ENCODE peak calls at places on chromosomes 7 and 10, in six cellular contexts. One of them, this sample, is unnamed.

GRCh38 chr7:101386558-101387199 is 24.0 kb downstream of the COL26A1 start:
- DNase-seq in RWPE1: no peak
- DNase-seq in pancreas: no peak
- DNase-seq in dorsolateral prefrontal cortex: peak
- DNase-seq in AG04450: no peak
- DNase-seq in thoracic aorta: no peak
- DNase-seq in this sample: no peak

GRCh38 chr7:116340201-116340847 is 130.0 kb downstream of the TES start:
- DNase-seq in AG04450: no peak
- DNase-seq in thoracic aorta: no peak
- DNase-seq in RWPE1: peak
- DNase-seq in dorsolateral prefrontal cortex: no peak
- DNase-seq in pancreas: no peak
- DNase-seq in this sample: no peak

GRCh38 chr10:123043409-123043925 is 34.7 kb downstream of the ACADSB start:
- DNase-seq in dorsolateral prefrontal cortex: peak
- DNase-seq in RWPE1: peak
- DNase-seq in AG04450: peak
- DNase-seq in pancreas: no peak
- DNase-seq in thoracic aorta: no peak
- DNase-seq in this sample: peak

GRCh38 chr7:99314504-99314903 is 11.2 kb upstream of the ARPC1A start:
- DNase-seq in pancreas: no peak
- DNase-seq in RWPE1: peak
- DNase-seq in thoracic aorta: no peak
- DNase-seq in dorsolateral prefrontal cortex: no peak
- DNase-seq in AG04450: no peak
- DNase-seq in this sample: no peak

GRCh38 chr7:136405931-136406777 is 429.0 kb upstream of the MTPN start:
- DNase-seq in AG04450: peak
- DNase-seq in RWPE1: peak
- DNase-seq in dorsolateral prefrontal cortex: no peak
- DNase-seq in pancreas: no peak
- DNase-seq in thoracic aorta: no peak
- DNase-seq in this sample: peak

GRCh38 chr7:142482899-142483658 is 225.2 kb upstream of the PRSS58 start:
- DNase-seq in dorsolateral prefrontal cortex: peak
- DNase-seq in pancreas: no peak
- DNase-seq in thoracic aorta: no peak
- DNase-seq in RWPE1: peak
- DNase-seq in AG04450: no peak
- DNase-seq in this sample: peak

GRCh38 chr10:119728172-119728800 is 2.4 kb downstream of the INPP5F start:
- DNase-seq in RWPE1: no peak
- DNase-seq in pancreas: no peak
- DNase-seq in AG04450: no peak
- DNase-seq in dorsolateral prefrontal cortex: no peak
- DNase-seq in thoracic aorta: no peak
- DNase-seq in this sample: no peak

GRCh38 chr10:48390005-48390871 is 83.8 kb downstream of the MAPK8 start:
- DNase-seq in RWPE1: no peak
- DNase-seq in pancreas: no peak
- DNase-seq in AG04450: no peak
- DNase-seq in thoracic aorta: no peak
- DNase-seq in dorsolateral prefrontal cortex: no peak
- DNase-seq in this sample: no peak

GRCh38 chr7:149885191-149886017 is 11.6 kb downstream of the ATP6V0E2 start:
- DNase-seq in dorsolateral prefrontal cortex: no peak
- DNase-seq in RWPE1: no peak
- DNase-seq in AG04450: no peak
- DNase-seq in pancreas: peak
- DNase-seq in thoracic aorta: no peak
- DNase-seq in this sample: no peak

GRCh38 chr10:3126249-3126648 is 46.3 kb downstream of the PITRM1 start:
- DNase-seq in thoracic aorta: no peak
- DNase-seq in pancreas: no peak
- DNase-seq in RWPE1: no peak
- DNase-seq in dorsolateral prefrontal cortex: no peak
- DNase-seq in AG04450: no peak
- DNase-seq in this sample: no peak

GRCh38 chr7:132142006-132142405 is 434.3 kb downstream of the PLXNA4 start:
- DNase-seq in AG04450: no peak
- DNase-seq in RWPE1: no peak
- DNase-seq in pancreas: no peak
- DNase-seq in thoracic aorta: no peak
- DNase-seq in dorsolateral prefrontal cortex: no peak
- DNase-seq in this sample: no peak

GRCh38 chr7:2760098-2760889 is 72.3 kb downstream of the AMZ1 start:
- DNase-seq in dorsolateral prefrontal cortex: no peak
- DNase-seq in pancreas: no peak
- DNase-seq in thoracic aorta: no peak
- DNase-seq in RWPE1: peak
- DNase-seq in AG04450: no peak
- DNase-seq in this sample: no peak

GRCh38 chr7:27237735-27238334 is 4.8 kb upstream of the EVX1 start:
- DNase-seq in RWPE1: peak
- DNase-seq in thoracic aorta: no peak
- DNase-seq in pancreas: no peak
- DNase-seq in dorsolateral prefrontal cortex: no peak
- DNase-seq in AG04450: no peak
- DNase-seq in this sample: no peak

GRCh38 chr7:131302876-131303707 is 24.6 kb upstream of the MKLN1 start:
- DNase-seq in RWPE1: peak
- DNase-seq in AG04450: no peak
- DNase-seq in thoracic aorta: no peak
- DNase-seq in pancreas: no peak
- DNase-seq in dorsolateral prefrontal cortex: peak
- DNase-seq in this sample: no peak

GRCh38 chr7:3229904-3230470 is 71.1 kb upstream of the SDK1 start:
- DNase-seq in dorsolateral prefrontal cortex: no peak
- DNase-seq in AG04450: no peak
- DNase-seq in pancreas: no peak
- DNase-seq in RWPE1: no peak
- DNase-seq in thoracic aorta: no peak
- DNase-seq in this sample: no peak

GRCh38 chr10:61992683-61993629 is 91.5 kb downstream of the ARID5B start:
- DNase-seq in pancreas: no peak
- DNase-seq in thoracic aorta: peak
- DNase-seq in dorsolateral prefrontal cortex: no peak
- DNase-seq in RWPE1: peak
- DNase-seq in AG04450: peak
- DNase-seq in this sample: no peak

GRCh38 chr7:37449621-37450020 is 957 bp upstream of the ELMO1 start:
- DNase-seq in dorsolateral prefrontal cortex: no peak
- DNase-seq in RWPE1: no peak
- DNase-seq in AG04450: no peak
- DNase-seq in pancreas: no peak
- DNase-seq in thoracic aorta: no peak
- DNase-seq in this sample: no peak

GRCh38 chr10:112886463-112886862 is 63.6 kb upstream of the TCF7L2 start:
- DNase-seq in AG04450: no peak
- DNase-seq in pancreas: no peak
- DNase-seq in dorsolateral prefrontal cortex: no peak
- DNase-seq in thoracic aorta: no peak
- DNase-seq in RWPE1: no peak
- DNase-seq in this sample: no peak

GRCh38 chr10:131469551-131469950 is 158.0 kb upstream of the TCERG1L start:
- DNase-seq in thoracic aorta: no peak
- DNase-seq in AG04450: no peak
- DNase-seq in RWPE1: no peak
- DNase-seq in pancreas: no peak
- DNase-seq in dorsolateral prefrontal cortex: no peak
- DNase-seq in this sample: no peak

GRCh38 chr7:157474685-157475084 is 137.9 kb downstream of the DNAJB6 start:
- DNase-seq in AG04450: no peak
- DNase-seq in dorsolateral prefrontal cortex: no peak
- DNase-seq in thoracic aorta: no peak
- DNase-seq in RWPE1: no peak
- DNase-seq in pancreas: no peak
- DNase-seq in this sample: no peak

GRCh38 chr7:35694161-35694783 is 663 bp downstream of the HERPUD2 start:
- DNase-seq in AG04450: no peak
- DNase-seq in thoracic aorta: no peak
- DNase-seq in dorsolateral prefrontal cortex: peak
- DNase-seq in RWPE1: no peak
- DNase-seq in pancreas: no peak
- DNase-seq in this sample: no peak

GRCh38 chr7:727104-727805 is at the start of gene PRKAR1B:
- DNase-seq in pancreas: peak
- DNase-seq in dorsolateral prefrontal cortex: no peak
- DNase-seq in RWPE1: peak
- DNase-seq in AG04450: no peak
- DNase-seq in thoracic aorta: no peak
- DNase-seq in this sample: no peak

GRCh38 chr7:724298-724697 is 2.2 kb upstream of the DNAAF5 start:
- DNase-seq in thoracic aorta: no peak
- DNase-seq in AG04450: no peak
- DNase-seq in dorsolateral prefrontal cortex: no peak
- DNase-seq in pancreas: peak
- DNase-seq in RWPE1: no peak
- DNase-seq in this sample: no peak

GRCh38 chr7:726084-726853 is at the start of gene DNAAF5:
- DNase-seq in AG04450: peak
- DNase-seq in pancreas: peak
- DNase-seq in RWPE1: peak
- DNase-seq in dorsolateral prefrontal cortex: peak
- DNase-seq in thoracic aorta: peak
- DNase-seq in this sample: peak

GRCh38 chr7:726854-727103 is 280 bp downstream of the DNAAF5 start:
- DNase-seq in AG04450: no peak
- DNase-seq in thoracic aorta: no peak
- DNase-seq in pancreas: no peak
- DNase-seq in dorsolateral prefrontal cortex: no peak
- DNase-seq in RWPE1: no peak
- DNase-seq in this sample: no peak

GRCh38 chr7:725223-726005 is 1.1 kb upstream of the DNAAF5 start:
- DNase-seq in RWPE1: no peak
- DNase-seq in thoracic aorta: no peak
- DNase-seq in pancreas: no peak
- DNase-seq in dorsolateral prefrontal cortex: no peak
- DNase-seq in AG04450: no peak
- DNase-seq in this sample: no peak
- H3K27ac ChIP-seq in RWPE1: peak
- H3K27ac ChIP-seq in thoracic aorta: no peak
- H3K27ac ChIP-seq in pancreas: no peak
- H3K27ac ChIP-seq in dorsolateral prefrontal cortex: no peak
- H3K27ac ChIP-seq in AG04450: peak
- H3K27ac ChIP-seq in this sample: no peak

GRCh38 chr7:4681218-4681851 is 760 bp upstream of the FOXK1 start:
- DNase-seq in AG04450: no peak
- DNase-seq in RWPE1: no peak
- DNase-seq in dorsolateral prefrontal cortex: no peak
- DNase-seq in thoracic aorta: no peak
- DNase-seq in pancreas: no peak
- DNase-seq in this sample: no peak
- H3K27ac ChIP-seq in AG04450: no peak
- H3K27ac ChIP-seq in RWPE1: peak
- H3K27ac ChIP-seq in dorsolateral prefrontal cortex: peak
- H3K27ac ChIP-seq in thoracic aorta: peak
- H3K27ac ChIP-seq in pancreas: no peak
- H3K27ac ChIP-seq in this sample: no peak

GRCh38 chr10:71975891-71976725 is 11.9 kb downstream of the CHST3 start:
- DNase-seq in thoracic aorta: no peak
- DNase-seq in AG04450: no peak
- DNase-seq in RWPE1: peak
- DNase-seq in pancreas: no peak
- DNase-seq in dorsolateral prefrontal cortex: no peak
- DNase-seq in this sample: no peak

GRCh38 chr10:71972746-71973695 is 8.8 kb downstream of the CHST3 start:
- DNase-seq in dorsolateral prefrontal cortex: no peak
- DNase-seq in pancreas: no peak
- DNase-seq in AG04450: no peak
- DNase-seq in thoracic aorta: no peak
- DNase-seq in RWPE1: no peak
- DNase-seq in this sample: no peak

GRCh38 chr10:71975087-71975890 is 11.1 kb downstream of the CHST3 start:
- DNase-seq in pancreas: peak
- DNase-seq in AG04450: no peak
- DNase-seq in RWPE1: no peak
- DNase-seq in dorsolateral prefrontal cortex: peak
- DNase-seq in thoracic aorta: peak
- DNase-seq in this sample: peak

GRCh38 chr10:71973777-71974488 is 9.7 kb downstream of the CHST3 start:
- DNase-seq in pancreas: no peak
- DNase-seq in AG04450: no peak
- DNase-seq in RWPE1: no peak
- DNase-seq in dorsolateral prefrontal cortex: no peak
- DNase-seq in thoracic aorta: no peak
- DNase-seq in this sample: no peak

DNA sequence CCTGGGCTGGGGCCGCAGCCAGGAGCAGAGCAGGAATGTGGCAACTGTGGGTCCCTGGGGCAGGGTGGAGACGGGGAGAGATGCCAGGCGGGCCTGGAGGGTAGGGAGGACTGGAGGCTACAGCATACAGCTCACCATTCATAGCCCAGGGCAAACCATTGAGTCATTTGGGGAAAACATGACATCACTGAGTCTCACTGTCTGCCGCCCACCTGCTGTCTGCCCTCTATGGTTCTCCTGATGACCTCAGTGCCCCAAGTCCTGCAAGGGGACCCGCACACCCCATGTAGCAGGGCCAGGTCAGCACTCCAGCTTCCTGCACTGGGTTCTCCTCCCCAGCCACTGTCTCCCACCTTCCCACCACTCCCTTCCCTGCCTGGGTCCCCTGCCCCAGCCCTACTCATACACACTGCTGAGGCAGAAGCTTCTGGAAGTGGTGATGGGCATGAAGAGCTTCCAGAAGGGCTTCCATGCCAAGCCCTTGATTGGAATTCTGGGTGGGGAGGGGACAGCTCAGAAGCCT is 10.4 kb downstream of the CHST3 start:
- DNase-seq in dorsolateral prefrontal cortex: no peak
- DNase-seq in RWPE1: peak
- DNase-seq in pancreas: no peak
- DNase-seq in AG04450: no peak
- DNase-seq in thoracic aorta: no peak
- DNase-seq in this sample: no peak
- H3K27ac ChIP-seq in dorsolateral prefrontal cortex: peak
- H3K27ac ChIP-seq in RWPE1: peak
- H3K27ac ChIP-seq in pancreas: peak
- H3K27ac ChIP-seq in AG04450: peak
- H3K27ac ChIP-seq in thoracic aorta: peak
- H3K27ac ChIP-seq in this sample: peak

GRCh38 chr10:103916901-103917300 is 1.1 kb downstream of the STN1 start:
- DNase-seq in pancreas: no peak
- DNase-seq in AG04450: no peak
- DNase-seq in RWPE1: peak
- DNase-seq in thoracic aorta: no peak
- DNase-seq in dorsolateral prefrontal cortex: no peak
- DNase-seq in this sample: no peak

GRCh38 chr10:103917326-103918052 is 495 bp downstream of the STN1 start:
- DNase-seq in pancreas: peak
- DNase-seq in AG04450: no peak
- DNase-seq in RWPE1: peak
- DNase-seq in thoracic aorta: no peak
- DNase-seq in dorsolateral prefrontal cortex: peak
- DNase-seq in this sample: no peak

GRCh38 chr10:103918053-103918846 is at the start of gene STN1:
- DNase-seq in AG04450: peak
- DNase-seq in pancreas: peak
- DNase-seq in thoracic aorta: peak
- DNase-seq in dorsolateral prefrontal cortex: peak
- DNase-seq in RWPE1: peak
- DNase-seq in this sample: peak

GRCh38 chr10:103916254-103916653 is 1.7 kb downstream of the STN1 start:
- DNase-seq in thoracic aorta: no peak
- DNase-seq in dorsolateral prefrontal cortex: no peak
- DNase-seq in AG04450: no peak
- DNase-seq in pancreas: no peak
- DNase-seq in RWPE1: no peak
- DNase-seq in this sample: no peak

GRCh38 chr10:103915794-103916193 is 2.2 kb downstream of the STN1 start:
- DNase-seq in dorsolateral prefrontal cortex: no peak
- DNase-seq in thoracic aorta: no peak
- DNase-seq in AG04450: no peak
- DNase-seq in pancreas: no peak
- DNase-seq in RWPE1: no peak
- DNase-seq in this sample: no peak
- H3K27ac ChIP-seq in dorsolateral prefrontal cortex: peak
- H3K27ac ChIP-seq in thoracic aorta: peak
- H3K27ac ChIP-seq in AG04450: peak
- H3K27ac ChIP-seq in pancreas: no peak
- H3K27ac ChIP-seq in RWPE1: peak
- H3K27ac ChIP-seq in this sample: no peak

This sample was measured in caudate nucleus.